ENCODE peak calls at places on chromosomes 3 and 15, in five cellular contexts. F, X, L, I and D are unnamed samples.

GRCh38 chr3:190131329-190131728 is 10.6 kb upstream of the P3H2 start:
- DNase-seq in F (no peak), X (no peak), L (peak; percentile 52), I (no peak), D (no peak)

GRCh38 chr15:59699810-59700431 is 10.8 kb upstream of the BNIP2 start:
- DNase-seq in F (no peak), X (no peak), L (no peak), I (no peak), D (no peak)

GRCh38 chr15:99963976-99964375 is 230.7 kb upstream of the LYSMD4 start:
- DNase-seq in F (no peak), X (no peak), L (no peak), I (no peak), D (no peak)

GRCh38 chr15:80072285-80072684 is 12.8 kb downstream of the ZFAND6 start:
- DNase-seq in F (no peak), X (no peak), L (no peak), I (no peak), D (no peak)

GRCh38 chr3:127787071-127787490 is 35.2 kb downstream of the MGLL start:
- DNase-seq in F (no peak), X (no peak), L (no peak), I (no peak), D (peak; percentile 87)

GRCh38 chr3:197801801-197802504 is 10.9 kb downstream of the LRCH3 start:
- DNase-seq in F (no peak), X (no peak), L (no peak), I (no peak), D (no peak)

GRCh38 chr3:139564290-139564861 is 24.8 kb upstream of the RBP1 start:
- DNase-seq in F (no peak), X (no peak), L (no peak), I (peak; percentile 40), D (no peak)

GRCh38 chr15:52559583-52559982 is 9.2 kb downstream of the ARPP19 start:
- DNase-seq in F (no peak), X (no peak), L (no peak), I (no peak), D (no peak)

GRCh38 chr3:59812778-59813558 is 763.1 kb upstream of the CFAP20DC start:
- DNase-seq in F (no peak), X (no peak), L (no peak), I (no peak), D (peak; percentile 58)

GRCh38 chr3:26369133-26369532 is 253.4 kb upstream of the LRRC3B start:
- DNase-seq in F (no peak), X (no peak), L (no peak), I (no peak), D (no peak)

GRCh38 chr3:64495413-64495812 is 192.4 kb downstream of the ADAMTS9 start:
- DNase-seq in F (no peak), X (no peak), L (no peak), I (no peak), D (no peak)

GRCh38 chr15:42504631-42505030 is 9.2 kb downstream of the SNAP23 start:
- DNase-seq in F (no peak), X (no peak), L (no peak), I (no peak), D (no peak)

GRCh38 chr3:94990952-94991705 is 928.3 kb downstream of the NSUN3 start:
- DNase-seq in F (no peak), X (no peak), L (no peak), I (no peak), D (no peak)

GRCh38 chr3:38281895-38282686 is at the start of gene SLC22A14:
- DNase-seq in F (no peak), X (no peak), L (no peak), I (no peak), D (no peak)

GRCh38 chr15:80456517-80457497 is 52.6 kb downstream of the ARNT2 start:
- DNase-seq in F (no peak), X (no peak), L (no peak), I (no peak), D (no peak)

GRCh38 chr3:188439080-188439479 is 285.1 kb downstream of the LPP start:
- DNase-seq in F (no peak), X (peak; percentile 37), L (no peak), I (no peak), D (no peak)

GRCh38 chr3:131374741-131375140 is 6.8 kb upstream of the NUDT16 start:
- DNase-seq in F (no peak), X (no peak), L (no peak), I (no peak), D (no peak)

GRCh38 chr3:66428733-66429132 is 72.1 kb downstream of the LRIG1 start:
- DNase-seq in F (no peak), X (no peak), L (peak; percentile 76), I (peak; percentile 76), D (peak; percentile 64)

GRCh38 chr15:100097342-100097899 is 244.4 kb downstream of the ADAMTS17 start:
- DNase-seq in F (no peak), X (no peak), L (no peak), I (no peak), D (peak; percentile 23)

GRCh38 chr3:134320749-134321148 is 53.5 kb downstream of the AMOTL2 start:
- DNase-seq in F (no peak), X (no peak), L (peak; percentile 48), I (no peak), D (no peak)

GRCh38 chr3:73447118-73447517 is 177.6 kb downstream of the PDZRN3 start:
- DNase-seq in F (no peak), X (no peak), L (no peak), I (no peak), D (no peak)

GRCh38 chr3:55489804-55490132 is 2.7 kb upstream of the WNT5A start:
- DNase-seq in F (no peak), X (no peak), L (no peak), I (peak; percentile 47), D (peak; percentile 68)

GRCh38 chr3:113263020-113263419 is 51.7 kb downstream of the BOC start:
- DNase-seq in F (no peak), X (no peak), L (no peak), I (no peak), D (no peak)

GRCh38 chr3:81554805-81555204 is 206.6 kb downstream of the GBE1 start:
- DNase-seq in F (no peak), X (no peak), L (no peak), I (no peak), D (no peak)

GRCh38 chr15:43204016-43204901 is 16.6 kb downstream of the EPB42 start:
- DNase-seq in F (no peak), X (peak; percentile 38), L (peak; percentile 57), I (no peak), D (no peak)

GRCh38 chr3:127677541-127678314 is 5.0 kb downstream of the ABTB1 start:
- DNase-seq in F (no peak), X (no peak), L (peak; percentile 15), I (peak; percentile 16), D (no peak)

GRCh38 chr3:150064952-150065351 is 94.3 kb upstream of the PFN2 start:
- DNase-seq in F (no peak), X (no peak), L (no peak), I (no peak), D (no peak)

GRCh38 chr3:106213954-106214353 is 345.1 kb upstream of the CBLB start:
- DNase-seq in F (no peak), X (no peak), L (no peak), I (no peak), D (no peak)

GRCh38 chr15:73127302-73127936 is 75.2 kb downstream of the NEO1 start:
- DNase-seq in F (no peak), X (no peak), L (no peak), I (no peak), D (no peak)

GRCh38 chr3:35012210-35012609 is 627.1 kb upstream of the ARPP21 start:
- DNase-seq in F (no peak), X (no peak), L (peak; percentile 32), I (no peak), D (no peak)

GRCh38 chr3:122973893-122974615 is 53.5 kb downstream of the SEMA5B start:
- DNase-seq in F (no peak), X (no peak), L (no peak), I (no peak), D (no peak)

DNA sequence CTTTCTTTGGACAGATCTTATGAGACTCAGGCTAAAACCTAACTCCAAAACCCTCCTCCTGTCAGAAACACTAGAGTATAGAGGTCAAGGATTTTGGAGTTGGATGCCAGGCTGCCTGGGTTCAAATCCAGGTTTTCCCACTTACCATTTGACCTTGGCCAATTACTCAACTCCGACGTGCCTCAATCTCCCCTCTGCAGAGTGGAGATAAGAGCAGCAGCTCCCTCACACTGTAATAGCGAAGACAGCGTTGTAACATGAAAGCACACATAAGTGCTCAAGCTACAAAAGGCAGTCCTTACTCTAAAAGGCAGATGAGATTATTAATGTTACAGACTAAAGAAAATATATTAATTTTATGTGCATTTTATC is 90.1 kb downstream of the IGF2BP2 start:
- DNase-seq in F (no peak), X (no peak), L (no peak), I (no peak), D (no peak)
- H3K4me1 ChIP-seq in F (peaks cover 15% of the 10 kb centered on the region), X (no peaks in the 10 kb centered on the region), L (peaks cover 13% of the 10 kb centered on the region), I (no peaks in the 10 kb centered on the region), D (no peaks in the 10 kb centered on the region)

DNA sequence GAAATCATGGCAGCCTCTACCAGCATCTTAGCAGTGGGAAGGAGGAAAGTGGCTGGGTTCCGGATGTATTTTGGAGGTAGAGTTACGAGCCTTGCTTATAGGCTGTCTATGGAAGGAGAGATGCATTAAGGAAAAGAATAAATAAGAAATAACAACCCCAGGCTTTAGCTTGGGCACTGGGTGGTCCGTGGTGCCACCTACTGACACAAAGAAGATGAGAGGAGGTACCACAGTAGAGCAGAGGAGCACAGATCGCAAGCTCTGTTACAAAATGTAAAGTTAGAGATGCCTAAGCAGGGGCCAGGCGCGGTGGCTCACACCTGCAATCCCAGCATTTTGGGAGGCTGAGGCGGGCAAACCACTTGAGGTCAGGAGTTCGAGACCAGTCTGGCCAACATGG is 74.8 kb downstream of the TMEM39A start:
- DNase-seq in F (no peak), X (no peak), L (no peak), I (no peak), D (no peak)
- H3K9me3 ChIP-seq in F (no peaks in the 10 kb centered on the region), X (no peaks in the 10 kb centered on the region), L (no peaks in the 10 kb centered on the region), I (no peaks in the 10 kb centered on the region), D (no peaks in the 10 kb centered on the region)

DNA sequence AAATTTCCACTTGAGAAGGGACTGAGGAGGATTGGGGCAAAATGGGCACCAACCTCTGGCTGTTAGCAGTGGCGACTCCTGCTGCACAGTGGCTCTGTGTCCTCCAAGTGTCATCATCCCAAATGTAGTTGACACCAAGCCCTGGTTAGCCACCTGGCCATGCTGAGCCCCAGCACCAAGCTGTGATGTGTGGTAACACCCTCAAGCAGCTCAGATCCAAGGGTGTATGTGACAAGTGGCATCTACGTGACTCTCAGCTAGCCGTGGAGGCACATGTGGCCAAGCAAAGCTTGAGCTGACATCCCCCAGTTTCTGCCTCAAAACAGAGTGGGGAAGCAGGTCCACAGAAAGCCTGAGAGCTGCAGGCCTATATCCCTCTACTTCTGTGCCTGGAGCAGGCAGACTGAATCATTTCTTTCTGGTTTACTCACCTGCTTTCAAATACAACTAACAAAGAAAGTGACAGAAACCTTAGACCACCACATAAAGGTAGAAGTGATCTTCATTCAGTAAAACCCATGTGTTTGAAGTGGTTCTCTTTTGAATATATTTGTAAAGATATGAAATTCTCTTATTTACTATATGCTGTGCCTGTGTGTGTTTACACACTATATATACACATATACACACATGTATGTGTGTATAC is 40.0 kb downstream of the FOXP1 start:
- DNase-seq in F (no peak), X (no peak), L (no peak), I (no peak), D (no peak)
- H3K4me1 ChIP-seq in F (peaks cover 57% of the 10 kb centered on the region), X (no peaks in the 10 kb centered on the region), L (peaks cover 66% of the 10 kb centered on the region), I (peaks cover 7% of the 10 kb centered on the region), D (peaks cover 7% of the 10 kb centered on the region)

DNA sequence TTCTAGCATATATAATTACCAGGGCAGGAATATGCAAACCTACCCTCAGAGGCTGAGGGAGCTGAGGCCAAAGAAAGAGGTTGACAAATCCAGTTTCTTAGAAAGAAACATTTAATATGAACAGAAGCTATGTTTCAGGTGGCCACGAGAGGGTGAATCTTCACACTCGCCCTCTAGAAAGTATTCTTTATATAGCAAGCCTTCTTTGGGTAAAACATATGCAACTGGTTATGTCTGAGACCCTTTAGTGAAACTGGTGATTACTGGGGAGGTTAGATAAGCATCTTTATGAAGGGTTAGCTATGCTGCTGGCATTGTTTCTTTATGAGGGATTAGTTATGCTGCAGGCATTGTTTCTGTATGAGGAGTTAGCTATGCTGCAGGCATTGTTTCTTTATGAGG is 50.7 kb upstream of the GOLGA6L2 start:
- DNase-seq in F (no peak), X (no peak), L (no peak), I (no peak), D (no peak)
- H3K9me3 ChIP-seq in F (no peaks in the 10 kb centered on the region), X (no peaks in the 10 kb centered on the region), L (no peaks in the 10 kb centered on the region), I (no peaks in the 10 kb centered on the region), D (no peaks in the 10 kb centered on the region)